ENCODE peak calls at places on chromosomes 12 and 14, in eight cellular contexts. N is stimulated activated naive CD4-positive, alpha-beta T cell treated with Interleukin-2 at 50 U/mL for 16 hours; Y is iris pigment epithelial cell; K is ecto neural progenitor cell; M is stomach; C is ACHN; L is amygdala; I is HFFc6. A is an unnamed sample.

GRCh38 chr14:22883191-22883976 is at the start of gene REM2:
- DNase-seq in M (no peak), I (no peak), L (no peak), K (peak), N (no peak), C (no peak), Y (no peak), A (no peak)

GRCh38 chr12:88036368-88036965 is 7.3 kb upstream of the C12orf50 start:
- DNase-seq in N (no peak), I (peak), M (no peak), C (no peak), K (no peak), L (no peak), Y (peak), A (no peak)

GRCh38 chr12:106315523-106315922 is 13.0 kb downstream of the TCP11L2 start:
- DNase-seq in M (no peak), K (no peak), I (no peak), L (no peak), N (no peak), C (no peak), Y (no peak), A (no peak)

GRCh38 chr12:103838254-103838914 is 2.6 kb downstream of the NT5DC3 start:
- DNase-seq in N (no peak), M (no peak), K (no peak), Y (no peak), L (no peak), C (no peak), I (no peak), A (no peak)

GRCh38 chr14:43503508-43503907 is 1003.6 kb downstream of the FSCB start:
- DNase-seq in K (no peak), L (no peak), M (no peak), N (no peak), I (no peak), C (peak), Y (no peak), A (no peak)

GRCh38 chr12:68796399-68796798 is 11.6 kb upstream of the MDM2 start:
- DNase-seq in K (no peak), N (no peak), I (no peak), Y (no peak), M (no peak), C (no peak), L (no peak), A (no peak)

GRCh38 chr12:8057839-8058238 is 8.3 kb downstream of the C3AR1 start:
- DNase-seq in L (no peak), I (peak), M (no peak), N (no peak), Y (peak), C (no peak), K (no peak), A (no peak)

GRCh38 chr12:68899251-68899771 is 33.7 kb downstream of the CPM start:
- DNase-seq in M (peak), C (peak), N (no peak), Y (peak), I (peak), L (no peak), K (no peak), A (peak)

GRCh38 chr12:9064815-9065606 is 50.7 kb downstream of the A2M start:
- DNase-seq in Y (peak), K (peak), M (peak), C (peak), N (no peak), I (no peak), L (no peak), A (peak)

GRCh38 chr12:131471946-131472732 is 238.8 kb upstream of the SFSWAP start:
- DNase-seq in I (no peak), N (no peak), M (peak), C (no peak), L (no peak), Y (no peak), K (peak), A (no peak)

GRCh38 chr12:119156401-119156800 is 22.3 kb upstream of the HSPB8 start:
- DNase-seq in I (no peak), N (no peak), Y (no peak), K (peak), L (no peak), C (no peak), M (no peak), A (no peak)

GRCh38 chr12:73815072-73815660 is 722.5 kb upstream of the ATXN7L3B start:
- DNase-seq in K (no peak), C (no peak), N (no peak), M (no peak), L (no peak), I (no peak), Y (no peak), A (no peak)

GRCh38 chr14:34872822-34873590 is 2.2 kb downstream of the BAZ1A start:
- DNase-seq in N (peak), K (no peak), I (peak), Y (peak), M (no peak), L (no peak), C (peak), A (peak)

GRCh38 chr12:31510034-31510433 is 80.9 kb downstream of the DENND5B start:
- DNase-seq in L (no peak), M (no peak), N (no peak), I (no peak), Y (no peak), C (no peak), K (no peak), A (no peak)

GRCh38 chr14:56494167-56494566 is 85.4 kb upstream of the TMEM260 start:
- DNase-seq in Y (no peak), N (no peak), L (no peak), K (no peak), C (no peak), I (no peak), M (no peak), A (no peak)

A was measured in sigmoid colon.